ENCODE peak calls at places on chromosomes 5 and 9, in ten cellular contexts. One of them, this sample, is unnamed.

GRCh38 chr5:145483211-145483610 is 351.9 kb downstream of the PRELID2 start:
- DNase-seq in HFFc6: peak; percentile 72
- DNase-seq in adrenal gland: no peak
- DNase-seq in heart right ventricle: no peak
- DNase-seq in progenitor cell of endocrine pancreas: no peak
- DNase-seq in BJ: no peak
- DNase-seq in glutamatergic neuron: no peak
- DNase-seq in HCT116: no peak
- DNase-seq in GM10248: no peak
- DNase-seq in tibial artery: no peak
- DNase-seq in this sample: no peak

GRCh38 chr5:147849226-147849625 is 17.8 kb upstream of the SPINK1 start:
- DNase-seq in HFFc6: no peak
- DNase-seq in heart right ventricle: no peak
- DNase-seq in BJ: no peak
- DNase-seq in adrenal gland: no peak
- DNase-seq in progenitor cell of endocrine pancreas: no peak
- DNase-seq in HCT116: no peak
- DNase-seq in GM10248: no peak
- DNase-seq in glutamatergic neuron: no peak
- DNase-seq in tibial artery: no peak
- DNase-seq in this sample: no peak

GRCh38 chr9:82273121-82273520 is 284.5 kb downstream of the SPATA31D1 start:
- DNase-seq in adrenal gland: no peak
- DNase-seq in glutamatergic neuron: no peak
- DNase-seq in HFFc6: peak; percentile 31
- DNase-seq in BJ: peak; percentile 25
- DNase-seq in HCT116: no peak
- DNase-seq in GM10248: no peak
- DNase-seq in progenitor cell of endocrine pancreas: no peak
- DNase-seq in tibial artery: no peak
- DNase-seq in heart right ventricle: no peak
- DNase-seq in this sample: no peak

GRCh38 chr5:43396762-43397304 is 15.4 kb downstream of the CCL28 start:
- DNase-seq in HFFc6: no peak
- DNase-seq in glutamatergic neuron: peak; percentile 42
- DNase-seq in tibial artery: peak; percentile 24
- DNase-seq in progenitor cell of endocrine pancreas: no peak
- DNase-seq in heart right ventricle: peak; percentile 26
- DNase-seq in BJ: no peak
- DNase-seq in adrenal gland: no peak
- DNase-seq in HCT116: no peak
- DNase-seq in GM10248: peak; percentile 76
- DNase-seq in this sample: peak; percentile 18

GRCh38 chr5:134005415-134006118 is 792 bp upstream of the VDAC1 start:
- DNase-seq in HCT116: no peak
- DNase-seq in progenitor cell of endocrine pancreas: no peak
- DNase-seq in adrenal gland: peak; percentile 41
- DNase-seq in glutamatergic neuron: peak; percentile 39
- DNase-seq in BJ: no peak
- DNase-seq in tibial artery: peak; percentile 37
- DNase-seq in GM10248: peak; percentile 63
- DNase-seq in heart right ventricle: peak; percentile 51
- DNase-seq in HFFc6: no peak
- DNase-seq in this sample: no peak

GRCh38 chr9:91156451-91157234 is 205.1 kb downstream of the AUH start:
- DNase-seq in adrenal gland: no peak
- DNase-seq in heart right ventricle: no peak
- DNase-seq in HFFc6: no peak
- DNase-seq in progenitor cell of endocrine pancreas: no peak
- DNase-seq in tibial artery: no peak
- DNase-seq in glutamatergic neuron: no peak
- DNase-seq in BJ: no peak
- DNase-seq in HCT116: no peak
- DNase-seq in GM10248: no peak
- DNase-seq in this sample: no peak

GRCh38 chr5:154278172-154278571 is 87.6 kb downstream of the GALNT10 start:
- DNase-seq in adrenal gland: no peak
- DNase-seq in tibial artery: no peak
- DNase-seq in HCT116: no peak
- DNase-seq in glutamatergic neuron: no peak
- DNase-seq in progenitor cell of endocrine pancreas: no peak
- DNase-seq in BJ: no peak
- DNase-seq in HFFc6: peak; percentile 33
- DNase-seq in GM10248: no peak
- DNase-seq in heart right ventricle: no peak
- DNase-seq in this sample: no peak

GRCh38 chr5:39231705-39232525 is 12.6 kb upstream of the FYB1 start:
- DNase-seq in GM10248: no peak
- DNase-seq in tibial artery: no peak
- DNase-seq in glutamatergic neuron: no peak
- DNase-seq in adrenal gland: no peak
- DNase-seq in HCT116: no peak
- DNase-seq in heart right ventricle: no peak
- DNase-seq in BJ: no peak
- DNase-seq in progenitor cell of endocrine pancreas: no peak
- DNase-seq in HFFc6: no peak
- DNase-seq in this sample: no peak

GRCh38 chr5:93886917-93887361 is 145.5 kb upstream of the POU5F2 start:
- DNase-seq in HCT116: no peak
- DNase-seq in heart right ventricle: no peak
- DNase-seq in GM10248: no peak
- DNase-seq in BJ: no peak
- DNase-seq in adrenal gland: peak; percentile 33
- DNase-seq in glutamatergic neuron: no peak
- DNase-seq in progenitor cell of endocrine pancreas: no peak
- DNase-seq in HFFc6: no peak
- DNase-seq in tibial artery: no peak
- DNase-seq in this sample: no peak

GRCh38 chr5:39759696-39760095 is 334.9 kb upstream of the DAB2 start:
- DNase-seq in HFFc6: no peak
- DNase-seq in GM10248: no peak
- DNase-seq in tibial artery: no peak
- DNase-seq in HCT116: no peak
- DNase-seq in heart right ventricle: no peak
- DNase-seq in adrenal gland: no peak
- DNase-seq in glutamatergic neuron: no peak
- DNase-seq in BJ: no peak
- DNase-seq in progenitor cell of endocrine pancreas: no peak
- DNase-seq in this sample: no peak

GRCh38 chr5:135662104-135662503 is 83.3 kb upstream of the CXCL14 start:
- DNase-seq in heart right ventricle: no peak
- DNase-seq in GM10248: no peak
- DNase-seq in glutamatergic neuron: no peak
- DNase-seq in BJ: no peak
- DNase-seq in HFFc6: no peak
- DNase-seq in progenitor cell of endocrine pancreas: no peak
- DNase-seq in HCT116: no peak
- DNase-seq in tibial artery: no peak
- DNase-seq in adrenal gland: no peak
- DNase-seq in this sample: no peak

GRCh38 chr5:135140805-135141204 is 106.8 kb upstream of the PITX1 start:
- DNase-seq in GM10248: no peak
- DNase-seq in heart right ventricle: peak; percentile 23
- DNase-seq in HFFc6: peak; percentile 26
- DNase-seq in tibial artery: peak; percentile 34
- DNase-seq in adrenal gland: peak; percentile 42
- DNase-seq in glutamatergic neuron: no peak
- DNase-seq in BJ: no peak
- DNase-seq in HCT116: peak; percentile 69
- DNase-seq in progenitor cell of endocrine pancreas: no peak
- DNase-seq in this sample: no peak

GRCh38 chr5:132365213-132365612 is 4.3 kb upstream of the SLC22A5 start:
- DNase-seq in heart right ventricle: no peak
- DNase-seq in progenitor cell of endocrine pancreas: no peak
- DNase-seq in HFFc6: peak; percentile 73
- DNase-seq in adrenal gland: no peak
- DNase-seq in HCT116: peak; percentile 59
- DNase-seq in glutamatergic neuron: no peak
- DNase-seq in BJ: no peak
- DNase-seq in tibial artery: no peak
- DNase-seq in GM10248: no peak
- DNase-seq in this sample: no peak

GRCh38 chr9:124771021-124771866 is at the start of gene NR6A1:
- DNase-seq in glutamatergic neuron: peak; percentile 98
- DNase-seq in tibial artery: peak; percentile 95
- DNase-seq in GM10248: peak; percentile 97
- DNase-seq in adrenal gland: peak; percentile 97
- DNase-seq in progenitor cell of endocrine pancreas: peak; percentile 95
- DNase-seq in heart right ventricle: peak; percentile 97
- DNase-seq in HCT116: peak; percentile 95
- DNase-seq in HFFc6: peak; percentile 92
- DNase-seq in BJ: peak; percentile 68
- DNase-seq in this sample: peak; percentile 95
- TF ChIP-seq CTCF in glutamatergic neuron: peak; percentile 48
- TF ChIP-seq CTCF in tibial artery: no peak
- TF ChIP-seq CTCF in GM10248: no peak
- TF ChIP-seq CTCF in adrenal gland: no peak
- TF ChIP-seq CTCF in progenitor cell of endocrine pancreas: peak; percentile 40
- TF ChIP-seq CTCF in heart right ventricle: peak; percentile 39
- TF ChIP-seq CTCF in HCT116: no peak
- TF ChIP-seq CTCF in HFFc6: peak; percentile 66
- TF ChIP-seq CTCF in BJ: no peak
- TF ChIP-seq CTCF in this sample: peak; percentile 19

GRCh38 chr5:60886158-60886557 is 42.1 kb upstream of the ELOVL7 start:
- DNase-seq in tibial artery: no peak
- DNase-seq in BJ: no peak
- DNase-seq in adrenal gland: no peak
- DNase-seq in heart right ventricle: no peak
- DNase-seq in HCT116: no peak
- DNase-seq in GM10248: no peak
- DNase-seq in glutamatergic neuron: no peak
- DNase-seq in HFFc6: no peak
- DNase-seq in progenitor cell of endocrine pancreas: no peak
- DNase-seq in this sample: no peak

GRCh38 chr5:60887096-60887495 is 43.0 kb upstream of the ELOVL7 start:
- DNase-seq in tibial artery: no peak
- DNase-seq in BJ: no peak
- DNase-seq in glutamatergic neuron: no peak
- DNase-seq in progenitor cell of endocrine pancreas: no peak
- DNase-seq in HFFc6: no peak
- DNase-seq in GM10248: no peak
- DNase-seq in heart right ventricle: no peak
- DNase-seq in HCT116: no peak
- DNase-seq in adrenal gland: no peak
- DNase-seq in this sample: no peak

GRCh38 chr5:60888359-60889061 is 44.4 kb upstream of the ELOVL7 start:
- DNase-seq in tibial artery: no peak
- DNase-seq in HCT116: no peak
- DNase-seq in progenitor cell of endocrine pancreas: no peak
- DNase-seq in GM10248: no peak
- DNase-seq in HFFc6: no peak
- DNase-seq in adrenal gland: no peak
- DNase-seq in heart right ventricle: no peak
- DNase-seq in glutamatergic neuron: no peak
- DNase-seq in BJ: no peak
- DNase-seq in this sample: no peak

DNA sequence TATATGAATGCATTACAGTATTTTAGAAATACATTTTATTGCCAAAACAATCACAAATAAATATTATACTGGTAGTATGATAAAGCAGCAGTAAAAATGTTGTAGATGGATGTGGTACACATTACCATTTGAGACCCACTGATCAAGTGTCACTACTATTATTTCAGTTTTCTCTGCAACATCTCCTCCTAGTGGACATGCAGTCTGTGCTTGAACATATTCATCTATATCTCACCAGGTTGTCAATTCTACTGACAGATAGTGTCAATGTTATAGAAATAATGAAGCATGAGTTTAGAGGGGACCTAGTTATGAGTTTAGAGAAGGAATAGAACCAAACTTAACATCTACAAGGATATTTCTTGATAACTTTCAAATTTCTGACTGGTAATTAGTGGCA is 39.2 kb upstream of the ELOVL7 start:
- DNase-seq in heart right ventricle: no peak
- DNase-seq in BJ: no peak
- DNase-seq in GM10248: peak; percentile 29
- DNase-seq in tibial artery: no peak
- DNase-seq in adrenal gland: no peak
- DNase-seq in progenitor cell of endocrine pancreas: no peak
- DNase-seq in HFFc6: no peak
- DNase-seq in HCT116: peak; percentile 6
- DNase-seq in glutamatergic neuron: no peak
- DNase-seq in this sample: no peak
- TF ChIP-seq CTCF in heart right ventricle: peak; percentile 16
- TF ChIP-seq CTCF in BJ: peak; percentile 41
- TF ChIP-seq CTCF in GM10248: peak; percentile 31
- TF ChIP-seq CTCF in tibial artery: no peak
- TF ChIP-seq CTCF in adrenal gland: peak; percentile 44
- TF ChIP-seq CTCF in progenitor cell of endocrine pancreas: peak; percentile 16
- TF ChIP-seq CTCF in HFFc6: peak; percentile 77
- TF ChIP-seq CTCF in HCT116: peak; percentile 63
- TF ChIP-seq CTCF in glutamatergic neuron: peak; percentile 22
- TF ChIP-seq CTCF in this sample: peak; percentile 65

DNA sequence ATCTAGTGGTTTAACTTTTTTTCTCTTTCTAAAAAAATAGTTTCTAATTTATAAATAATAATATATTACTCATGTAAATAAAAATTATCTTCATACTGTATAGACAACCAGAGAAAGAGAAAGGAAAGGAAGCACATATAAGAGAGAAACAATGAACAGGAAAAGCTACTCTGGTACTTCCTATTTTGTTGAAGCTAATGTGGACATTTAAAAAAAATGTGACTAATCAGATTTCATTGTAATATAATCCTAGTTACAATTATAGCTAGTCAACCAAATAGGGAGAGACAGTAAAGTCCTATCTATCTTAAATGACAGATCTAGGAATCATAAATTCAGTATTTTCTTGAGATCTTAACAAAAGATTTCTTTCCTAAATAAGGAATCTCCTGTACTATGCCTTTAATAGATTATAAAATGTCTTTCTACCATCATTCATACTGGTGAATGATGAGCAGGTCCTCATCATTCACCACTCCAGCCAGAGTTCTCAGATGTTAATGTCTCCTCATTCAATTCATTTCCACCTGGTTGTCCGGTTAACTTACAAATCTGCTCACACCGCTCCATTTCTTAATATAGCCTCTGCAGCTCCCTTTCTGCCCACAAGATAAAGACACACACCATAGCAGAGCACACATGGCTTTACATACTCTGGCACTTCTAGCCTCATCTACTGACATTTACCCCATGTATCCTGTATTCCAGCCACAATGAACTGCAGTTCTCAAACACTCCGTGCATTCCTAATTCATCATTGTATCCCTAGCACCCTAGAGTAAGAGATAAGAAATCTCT is 30.9 kb downstream of the ZFR start:
- DNase-seq in BJ: no peak
- DNase-seq in glutamatergic neuron: no peak
- DNase-seq in HCT116: no peak
- DNase-seq in tibial artery: no peak
- DNase-seq in progenitor cell of endocrine pancreas: no peak
- DNase-seq in HFFc6: no peak
- DNase-seq in heart right ventricle: no peak
- DNase-seq in GM10248: no peak
- DNase-seq in adrenal gland: no peak
- DNase-seq in this sample: no peak
- TF ChIP-seq CTCF in BJ: no peak
- TF ChIP-seq CTCF in glutamatergic neuron: no peak
- TF ChIP-seq CTCF in HCT116: no peak
- TF ChIP-seq CTCF in tibial artery: no peak
- TF ChIP-seq CTCF in progenitor cell of endocrine pancreas: no peak
- TF ChIP-seq CTCF in HFFc6: no peak
- TF ChIP-seq CTCF in heart right ventricle: no peak
- TF ChIP-seq CTCF in GM10248: no peak
- TF ChIP-seq CTCF in adrenal gland: no peak
- TF ChIP-seq CTCF in this sample: no peak

GRCh38 chr5:170631471-170632195 is 127.8 kb downstream of the KCNIP1 start:
- DNase-seq in heart right ventricle: peak; percentile 28
- DNase-seq in HFFc6: no peak
- DNase-seq in HCT116: peak; percentile 33
- DNase-seq in tibial artery: peak; percentile 34
- DNase-seq in glutamatergic neuron: peak; percentile 68
- DNase-seq in BJ: no peak
- DNase-seq in progenitor cell of endocrine pancreas: peak; percentile 21
- DNase-seq in adrenal gland: peak; percentile 31
- DNase-seq in GM10248: no peak
- DNase-seq in this sample: peak; percentile 68
- TF ChIP-seq CTCF in heart right ventricle: no peak
- TF ChIP-seq CTCF in HFFc6: peak; percentile 29
- TF ChIP-seq CTCF in HCT116: peak; percentile 54
- TF ChIP-seq CTCF in tibial artery: peak; percentile 37
- TF ChIP-seq CTCF in glutamatergic neuron: no peak
- TF ChIP-seq CTCF in BJ: peak; percentile 9
- TF ChIP-seq CTCF in progenitor cell of endocrine pancreas: peak; percentile 53
- TF ChIP-seq CTCF in adrenal gland: no peak
- TF ChIP-seq CTCF in GM10248: no peak
- TF ChIP-seq CTCF in this sample: peak; percentile 42